ENCODE peak calls at places on chromosome 7, in six cellular contexts. I is NCI-H1105; D is lower lobe of right lung; K is anterior cingulate cortex; T is neural progenitor cell; B is activated T-cell treated with anti-CD3 and anti-CD28 coated beads, Interleukin-2, amount 50 U/mL, for 24 hours. W is an unnamed sample.

GRCh38 chr7:13990984-13991790 is 1.7 kb upstream of the ETV1 start:
- DNase-seq in D (peak), K (peak), B (peak), I (peak), T (peak), W (peak)

GRCh38 chr7:107691713-107692112 is 31.1 kb downstream of the SLC26A4 start:
- DNase-seq in B (no peak), T (no peak), K (no peak), D (no peak), I (no peak), W (no peak)

GRCh38 chr7:151416921-151417320 is 7.1 kb upstream of the WDR86 start:
- DNase-seq in D (no peak), B (no peak), K (no peak), I (no peak), T (no peak), W (no peak)

GRCh38 chr7:47991270-47991669 is 11.9 kb upstream of the HUS1 start:
- DNase-seq in T (no peak), I (no peak), K (no peak), B (no peak), D (no peak), W (no peak)

GRCh38 chr7:431658-432111 is 88.0 kb downstream of the PDGFA start:
- DNase-seq in K (peak), D (no peak), T (no peak), B (no peak), I (no peak), W (peak)

GRCh38 chr7:85471740-85472139 is 284.9 kb upstream of the SEMA3D start:
- DNase-seq in D (no peak), K (no peak), T (no peak), I (no peak), B (no peak), W (no peak)

GRCh38 chr7:78226059-78226658 is 427.6 kb downstream of the PHTF2 start:
- DNase-seq in B (no peak), K (peak), D (no peak), I (peak), T (peak), W (peak)

GRCh38 chr7:66930341-66930740 is 9.3 kb downstream of the TMEM248 start:
- DNase-seq in I (no peak), K (no peak), D (no peak), T (peak), B (no peak), W (no peak)

GRCh38 chr7:98831641-98832221 is 38.1 kb downstream of the TMEM130 start:
- DNase-seq in D (peak), B (peak), K (no peak), I (no peak), T (peak), W (no peak)

GRCh38 chr7:32495298-32496051 is at the start of gene AVL9:
- DNase-seq in I (peak), D (peak), K (peak), B (peak), T (peak), W (peak)

GRCh38 chr7:107989618-107990373 is 13.2 kb downstream of the LAMB1 start:
- DNase-seq in D (no peak), K (no peak), I (no peak), T (no peak), B (no peak), W (no peak)

GRCh38 chr7:85489498-85489897 is 302.6 kb upstream of the SEMA3D start:
- DNase-seq in D (no peak), T (no peak), I (no peak), B (no peak), K (no peak), W (no peak)

W was measured in midbrain.